ENCODE peak calls at places on chromosomes 6 and 20, in five cellular contexts. S, H, K, M and V are unnamed samples.

GRCh38 chr6:157273756-157274088 is 49.6 kb downstream of the TMEM242 start:
- DNase-seq in S (peak; percentile 31), H (no peak), K (no peak), M (peak; percentile 77), V (peak; percentile 41)

GRCh38 chr6:166672146-166672545 is 45.1 kb upstream of the RPS6KA2 start:
- DNase-seq in S (no peak), H (no peak), K (no peak), M (no peak), V (no peak)

GRCh38 chr6:17505767-17506280 is 94.3 kb upstream of the FAM8A1 start:
- DNase-seq in S (no peak), H (peak; percentile 3), K (no peak), M (no peak), V (no peak)

GRCh38 chr6:48032156-48032555 is 78.8 kb downstream of the PTCHD4 start:
- DNase-seq in S (no peak), H (no peak), K (no peak), M (no peak), V (peak; percentile 28)

GRCh38 chr20:63536997-63537524 is at the start of gene PTK6:
- DNase-seq in S (no peak), H (no peak), K (no peak), M (no peak), V (no peak)

GRCh38 chr20:37339208-37339607 is 6.7 kb upstream of the SRC start:
- DNase-seq in S (no peak), H (no peak), K (no peak), M (no peak), V (no peak)

GRCh38 chr6:22194188-22194921 is 102.5 kb downstream of the PRL start:
- DNase-seq in S (no peak), H (no peak), K (peak; percentile 20), M (no peak), V (no peak)

GRCh38 chr6:13863699-13864155 is 49.4 kb upstream of the MCUR1 start:
- DNase-seq in S (no peak), H (no peak), K (no peak), M (peak; percentile 57), V (peak; percentile 25)

GRCh38 chr6:148935705-148936306 is 189.0 kb downstream of the UST start:
- DNase-seq in S (no peak), H (no peak), K (no peak), M (no peak), V (no peak)

GRCh38 chr6:169086020-169086419 is 167.6 kb downstream of the THBS2 start:
- DNase-seq in S (peak; percentile 21), H (no peak), K (no peak), M (no peak), V (no peak)

GRCh38 chr6:163148781-163149534 is 265.6 kb upstream of the QKI start:
- DNase-seq in S (no peak), H (no peak), K (no peak), M (no peak), V (no peak)

GRCh38 chr6:95660544-95660943 is 83.2 kb downstream of the MANEA start:
- DNase-seq in S (no peak), H (no peak), K (no peak), M (no peak), V (no peak)

GRCh38 chr20:38579219-38579618 is 1.8 kb upstream of the ADIG start:
- DNase-seq in S (no peak), H (no peak), K (no peak), M (no peak), V (no peak)

GRCh38 chr6:107491059-107491609 is 1.2 kb downstream of the SOBP start:
- DNase-seq in S (no peak), H (peak; percentile 79), K (no peak), M (no peak), V (peak; percentile 27)

GRCh38 chr6:29631209-29631810 is 1.7 kb downstream of the GABBR1 start:
- DNase-seq in S (no peak), H (peak; percentile 68), K (no peak), M (peak; percentile 90), V (no peak)

GRCh38 chr6:66328181-66328580 is 621.2 kb upstream of the EYS start:
- DNase-seq in S (no peak), H (no peak), K (no peak), M (no peak), V (no peak)
- TF ChIP-seq ATF3 in S (no peak), H (no peak), K (no peak), M (no peak), V (no peak)

GRCh38 chr6:33419580-33420492 is at the start of gene SYNGAP1:
- DNase-seq in S (no peak), H (peak; percentile 76), K (no peak), M (peak; percentile 73), V (no peak)

GRCh38 chr6:33418690-33419291 is 884 bp upstream of the CUTA start:
- DNase-seq in S (no peak), H (peak; percentile 55), K (no peak), M (peak; percentile 84), V (no peak)

GRCh38 chr6:33416386-33417126 is 1.4 kb downstream of the CUTA start:
- DNase-seq in S (no peak), H (no peak), K (no peak), M (no peak), V (no peak)

GRCh38 chr6:33417127-33417902 is 592 bp downstream of the CUTA start:
- DNase-seq in S (no peak), H (no peak), K (no peak), M (peak; percentile 76), V (no peak)

DNA sequence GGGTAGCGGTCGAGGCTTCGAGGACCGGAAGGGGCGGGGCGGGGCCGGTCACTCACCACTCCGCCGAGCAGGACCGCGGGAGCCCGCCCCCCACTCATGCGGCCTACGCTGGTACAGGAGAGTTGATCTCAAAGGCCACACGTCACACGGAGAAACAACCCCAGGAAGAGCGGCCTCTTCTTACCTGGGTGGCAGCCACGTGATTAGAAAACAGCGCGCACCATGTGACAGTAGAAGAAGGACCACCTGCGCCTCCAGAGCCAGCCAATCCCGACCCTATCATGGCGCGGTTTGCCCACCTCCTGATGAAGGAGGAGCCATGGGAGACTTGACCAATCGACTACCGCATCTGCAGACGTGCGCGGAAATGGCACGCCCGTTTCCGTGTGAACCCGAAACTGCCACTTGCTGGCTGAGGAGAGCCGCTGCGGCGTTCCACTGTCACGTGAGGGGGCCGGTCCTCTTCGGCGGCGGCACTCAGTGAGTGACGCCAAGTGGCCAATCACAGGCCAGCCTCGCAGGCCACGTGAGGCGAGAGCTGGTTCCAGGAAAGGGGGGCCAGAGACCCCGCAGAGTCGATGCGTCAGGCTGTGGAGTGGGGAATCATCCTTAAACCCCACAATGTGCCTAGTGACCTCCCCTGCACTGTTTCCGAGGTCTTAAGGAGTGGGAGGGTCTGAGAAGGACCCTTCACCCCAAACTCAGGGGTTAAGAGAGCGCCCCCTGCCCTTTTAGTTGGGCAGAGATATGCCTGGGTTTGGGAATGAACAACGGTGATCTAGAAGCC is at the start of gene CUTA:
- DNase-seq in S (peak; percentile 99), H (peak; percentile 92), K (peak; percentile 99), M (peak; percentile 100), V (peak; percentile 100)
- TF ChIP-seq POLR2A in S (peak; percentile 32), H (no peak), K (peak; percentile 86), M (peak; percentile 87), V (peak; percentile 78)

DNA sequence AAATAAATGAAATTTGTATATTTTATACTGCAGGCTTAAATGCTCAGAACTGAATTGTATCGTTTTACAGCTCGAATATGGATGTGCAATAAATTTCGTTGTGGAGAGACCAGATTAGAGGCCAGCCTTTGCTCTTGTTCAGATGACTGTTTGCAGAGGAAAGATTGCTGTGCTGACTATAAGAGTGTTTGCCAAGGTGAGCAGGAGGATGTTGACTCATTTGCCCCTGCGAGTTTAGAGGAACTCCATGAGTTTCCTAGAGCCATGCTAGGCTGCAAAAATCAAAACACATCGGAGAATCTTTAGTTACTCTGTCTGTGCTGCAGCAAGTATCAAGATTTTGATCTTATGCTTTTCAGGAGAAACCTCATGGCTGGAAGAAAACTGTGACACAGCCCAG is 15.4 kb downstream of the ENPP3 start:
- DNase-seq in S (no peak), H (no peak), K (no peak), M (no peak), V (no peak)
- TF ChIP-seq ATF3 in S (no peak), H (no peak), K (no peak), M (no peak), V (no peak)

GRCh38 chr6:135181333-135182119 is 418 bp downstream of the MYB start:
- DNase-seq in S (no peak), H (no peak), K (no peak), M (peak; percentile 41), V (no peak)

GRCh38 chr6:135180458-135181332 is at the start of gene MYB:
- DNase-seq in S (no peak), H (peak; percentile 81), K (no peak), M (peak; percentile 92), V (no peak)

GRCh38 chr6:135182120-135182992 is 1.2 kb downstream of the MYB start:
- DNase-seq in S (no peak), H (peak; percentile 66), K (no peak), M (peak; percentile 71), V (no peak)

GRCh38 chr6:135183532-135184440 is 2.7 kb downstream of the MYB start:
- DNase-seq in S (peak; percentile 83), H (peak; percentile 79), K (no peak), M (peak; percentile 96), V (peak; percentile 55)

GRCh38 chr6:135182993-135183531 is 2.0 kb downstream of the MYB start:
- DNase-seq in S (no peak), H (peak; percentile 74), K (no peak), M (peak; percentile 88), V (no peak)
- TF ChIP-seq POLR2A in S (no peak), H (no peak), K (no peak), M (no peak), V (no peak)

DNA sequence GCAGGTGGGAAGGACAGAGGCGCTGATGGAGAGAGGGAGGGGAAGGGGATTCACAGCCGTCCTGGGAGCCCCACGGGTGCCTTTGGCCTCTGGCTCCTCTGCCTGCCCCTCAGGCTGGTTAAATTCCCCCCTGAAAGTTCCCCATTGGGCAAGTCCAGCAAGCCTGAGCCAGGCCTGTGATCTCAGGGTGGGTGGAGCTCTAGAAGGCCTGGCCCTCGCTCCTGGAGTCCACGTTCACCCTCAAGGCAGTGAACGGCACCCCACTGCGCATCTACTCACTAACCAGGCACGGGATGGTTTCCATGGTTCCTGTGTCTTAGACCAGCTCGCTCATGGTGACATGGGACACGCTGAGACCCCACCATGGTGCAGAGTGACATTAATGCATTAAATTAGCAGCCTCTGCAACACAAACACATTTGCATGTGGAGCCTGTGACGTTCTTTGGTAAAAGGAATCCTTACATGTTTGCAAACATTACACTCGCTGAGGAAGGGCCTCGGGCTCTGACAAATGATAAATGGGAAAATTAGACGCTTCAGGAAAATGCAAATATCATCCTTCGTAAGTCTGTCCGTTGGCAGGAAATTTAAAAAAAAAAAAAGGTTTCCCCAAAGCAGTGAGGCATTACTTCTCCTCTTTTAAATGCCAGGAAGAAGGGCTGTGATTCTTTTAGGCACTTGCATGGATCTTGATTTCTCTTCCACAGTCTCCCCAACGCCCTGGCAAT is 452.6 kb downstream of the PREX1 start:
- DNase-seq in S (no peak), H (no peak), K (no peak), M (no peak), V (no peak)
- TF ChIP-seq ATF3 in S (no peak), H (no peak), K (no peak), M (no peak), V (no peak)